ENCODE peak calls at places on chromosomes 1 and 21, in seven cellular contexts. W, U, B, M, F, T and J are unnamed samples.

GRCh38 chr1:237104096-237104495 is 62.1 kb downstream of the RYR2 start:
- DNase-seq in W (no peak), U (no peak), B (no peak), M (no peak), F (no peak), T (no peak), J (no peak)

GRCh38 chr1:238487931-238488330 is 597.2 kb upstream of the ZP4 start:
- DNase-seq in W (peak), U (no peak), B (no peak), M (no peak), F (no peak), T (no peak), J (no peak)

GRCh38 chr1:148166558-148167492 is 14.7 kb upstream of the NBPF11 start:
- DNase-seq in W (no peak), U (peak), B (no peak), M (no peak), F (no peak), T (no peak), J (no peak)

GRCh38 chr1:3707298-3707938 is 44.8 kb upstream of the CCDC27 start:
- DNase-seq in W (peak), U (no peak), B (no peak), M (no peak), F (no peak), T (no peak), J (no peak)

GRCh38 chr1:15348648-15349047 is 61.0 kb upstream of the EFHD2 start:
- DNase-seq in W (no peak), U (no peak), B (no peak), M (no peak), F (no peak), T (no peak), J (no peak)

GRCh38 chr1:15949453-15950245 is 26.3 kb downstream of the ZBTB17 start:
- DNase-seq in W (peak), U (peak), B (peak), M (peak), F (no peak), T (peak), J (no peak)

GRCh38 chr1:45685308-45686080 is 839 bp downstream of the GPBP1L1 start:
- DNase-seq in W (peak), U (peak), B (no peak), M (peak), F (no peak), T (no peak), J (no peak)

GRCh38 chr1:22141948-22142314 is 966 bp downstream of the WNT4 start:
- DNase-seq in W (peak), U (peak), B (no peak), M (peak), F (no peak), T (no peak), J (no peak)

GRCh38 chr1:112465122-112465521 is 43.6 kb upstream of the WNT2B start:
- DNase-seq in W (peak), U (no peak), B (no peak), M (peak), F (no peak), T (no peak), J (no peak)

GRCh38 chr1:237736372-237737029 is 154.2 kb downstream of the ZP4 start:
- DNase-seq in W (no peak), U (peak), B (no peak), M (no peak), F (peak), T (no peak), J (no peak)

GRCh38 chr1:28039341-28039740 is 49.1 kb downstream of the EYA3 start:
- DNase-seq in W (peak), U (no peak), B (no peak), M (no peak), F (no peak), T (no peak), J (no peak)

GRCh38 chr1:31765041-31765467 is 914 bp upstream of the ADGRB2 start:
- DNase-seq in W (peak), U (no peak), B (peak), M (peak), F (peak), T (no peak), J (peak)

GRCh38 chr1:12177999-12178441 is 11.2 kb downstream of the TNFRSF1B start:
- DNase-seq in W (peak), U (peak), B (peak), M (peak), F (no peak), T (peak), J (no peak)

GRCh38 chr1:199789141-199789540 is 238.4 kb upstream of the NR5A2 start:
- DNase-seq in W (no peak), U (no peak), B (no peak), M (no peak), F (no peak), T (no peak), J (no peak)

GRCh38 chr21:45264146-45264918 is 23.4 kb downstream of the POFUT2 start:
- DNase-seq in W (no peak), U (peak), B (no peak), M (no peak), F (no peak), T (no peak), J (no peak)

GRCh38 chr1:220551001-220551400 is 23.1 kb downstream of the MARK1 start:
- DNase-seq in W (no peak), U (no peak), B (no peak), M (no peak), F (no peak), T (no peak), J (no peak)

GRCh38 chr1:203796223-203796747 is 862 bp downstream of the ZBED6 start:
- DNase-seq in W (peak), U (peak), B (peak), M (peak), F (peak), T (no peak), J (no peak)

GRCh38 chr1:153697873-153698647 is 19.6 kb downstream of the NPR1 start:
- DNase-seq in W (peak), U (no peak), B (no peak), M (no peak), F (no peak), T (no peak), J (no peak)

GRCh38 chr1:246110343-246111219 is 396.5 kb downstream of the SMYD3 start:
- DNase-seq in W (peak), U (peak), B (no peak), M (no peak), F (no peak), T (no peak), J (peak)

GRCh38 chr1:167864392-167864992 is 49.4 kb downstream of the ADCY10 start:
- DNase-seq in W (no peak), U (no peak), B (no peak), M (no peak), F (no peak), T (no peak), J (no peak)

GRCh38 chr1:175600721-175601440 is 142.5 kb downstream of the TNR start:
- DNase-seq in W (no peak), U (no peak), B (no peak), M (no peak), F (no peak), T (no peak), J (no peak)

GRCh38 chr1:236762410-236762809 is 32.7 kb upstream of the MTR start:
- DNase-seq in W (peak), U (no peak), B (no peak), M (no peak), F (no peak), T (no peak), J (no peak)

GRCh38 chr1:46174448-46175231 is at the start of gene TSPAN1:
- DNase-seq in W (peak), U (peak), B (no peak), M (no peak), F (no peak), T (no peak), J (no peak)

GRCh38 chr1:37034301-37035013 is at the start of gene GRIK3:
- DNase-seq in W (peak), U (peak), B (no peak), M (peak), F (peak), T (no peak), J (no peak)

GRCh38 chr1:169528214-169529067 is 42.7 kb upstream of the SLC19A2 start:
- DNase-seq in W (no peak), U (no peak), B (no peak), M (no peak), F (no peak), T (no peak), J (no peak)

GRCh38 chr1:230895452-230895851 is 27.1 kb upstream of the C1orf198 start:
- DNase-seq in W (no peak), U (no peak), B (no peak), M (no peak), F (no peak), T (no peak), J (no peak)

GRCh38 chr1:6587261-6588005 is 7.6 kb downstream of the ZBTB48 start:
- DNase-seq in W (peak), U (no peak), B (no peak), M (peak), F (no peak), T (no peak), J (peak)

GRCh38 chr1:46497665-46498064 is 8.0 kb downstream of the DMBX1 start:
- DNase-seq in W (no peak), U (no peak), B (no peak), M (no peak), F (no peak), T (no peak), J (no peak)